ENCODE peak calls at places on chromosomes 13 and 19, in four cellular contexts. J is SK-N-SH, D is HCT116, T is K562. F is an unnamed sample. For H3K9me3, the result is how much of the 10 kb centered on the place peaks cover.

GRCh38 chr19:18538115-18538514 is 5.3 kb downstream of the FKBP8 start:
- DNase-seq in J (no peak), D (no peak), T (peak), F (no peak)

GRCh38 chr19:39568604-39569003 is 28.6 kb upstream of the EID2 start:
- DNase-seq in J (no peak), D (no peak), T (no peak), F (no peak)

GRCh38 chr19:13843104-13843921 is 33.6 kb upstream of the NANOS3 start:
- DNase-seq in J (peak), D (no peak), T (no peak), F (no peak)

GRCh38 chr19:55681131-55682087 is 6.4 kb downstream of the EPN1 start:
- DNase-seq in J (no peak), D (no peak), T (no peak), F (no peak)

GRCh38 chr19:8028951-8029491 is 23.5 kb upstream of the CCL25 start:
- DNase-seq in J (no peak), D (no peak), T (peak), F (peak)

GRCh38 chr13:97256343-97256783 is 34.2 kb downstream of the MBNL2 start:
- DNase-seq in J (no peak), D (peak), T (peak), F (no peak)

GRCh38 chr13:93235258-93236015 is 8.8 kb downstream of the GPC6 start:
- DNase-seq in J (no peak), D (no peak), T (no peak), F (no peak)

GRCh38 chr13:34414616-34415015 is 527.5 kb upstream of the NBEA start:
- DNase-seq in J (no peak), D (no peak), T (no peak), F (no peak)

GRCh38 chr13:40786568-40786996 is 2.8 kb upstream of the SLC25A15 start:
- DNase-seq in J (no peak), D (no peak), T (no peak), F (no peak)

GRCh38 chr13:86792153-86792651 is 879.0 kb upstream of the SLITRK5 start:
- DNase-seq in J (peak), D (no peak), T (no peak), F (no peak)

GRCh38 chr13:103282571-103283450 is 216.6 kb upstream of the SLC10A2 start:
- DNase-seq in J (no peak), D (no peak), T (no peak), F (no peak)

GRCh38 chr13:76798037-76798436 is 88.2 kb downstream of the KCTD12 start:
- DNase-seq in J (no peak), D (no peak), T (no peak), F (no peak)

GRCh38 chr19:6564393-6564792 is 26.6 kb downstream of the CD70 start:
- DNase-seq in J (no peak), D (no peak), T (peak), F (no peak)

GRCh38 chr13:46571189-46571901 is 18.4 kb downstream of the LRCH1 start:
- DNase-seq in J (no peak), D (no peak), T (no peak), F (no peak)

GRCh38 chr19:55229789-55230182 is 1.2 kb upstream of the TMEM86B start:
- DNase-seq in J (no peak), D (no peak), T (no peak), F (no peak)

GRCh38 chr13:113938246-113938645 is 35.6 kb downstream of the C13orf46 start:
- DNase-seq in J (peak), D (no peak), T (no peak), F (no peak)

GRCh38 chr19:18657590-18658365 is 20.9 kb downstream of the KLHL26 start:
- DNase-seq in J (peak), D (no peak), T (peak), F (no peak)

GRCh38 chr19:48415395-48415794 is 21.9 kb downstream of the GRIN2D start:
- DNase-seq in J (peak), D (peak), T (peak), F (peak)

GRCh38 chr13:55577847-55578210 is 1562.9 kb upstream of the PRR20A start:
- DNase-seq in J (no peak), D (no peak), T (no peak), F (no peak)

GRCh38 chr19:17020380-17020779 is 6.2 kb downstream of the CPAMD8 start:
- DNase-seq in J (no peak), D (no peak), T (no peak), F (no peak)

GRCh38 chr19:6216996-6217751 is 62.6 kb downstream of the MLLT1 start:
- DNase-seq in J (peak), D (no peak), T (peak), F (peak)

GRCh38 chr13:47111499-47111898 is 214.6 kb upstream of the HTR2A start:
- DNase-seq in J (no peak), D (no peak), T (no peak), F (no peak)

GRCh38 chr19:41364546-41365391 is 820 bp upstream of the B9D2 start:
- DNase-seq in J (peak), D (no peak), T (no peak), F (no peak)

GRCh38 chr19:27971869-27972268 is 1241.1 kb downstream of the UQCRFS1 start:
- DNase-seq in J (no peak), D (no peak), T (no peak), F (no peak)

GRCh38 chr19:17023805-17024204 is 2.8 kb downstream of the CPAMD8 start:
- DNase-seq in J (no peak), D (no peak), T (no peak), F (no peak)

GRCh38 chr13:46586766-46587509 is 34.0 kb downstream of the LRCH1 start:
- DNase-seq in J (no peak), D (no peak), T (no peak), F (no peak)

GRCh38 chr19:15244106-15244803 is 12.0 kb upstream of the EPHX3 start:
- DNase-seq in J (no peak), D (no peak), T (no peak), F (no peak)

GRCh38 chr13:26050568-26051230 is 1.1 kb downstream of the SHISA2 start:
- DNase-seq in J (peak), D (no peak), T (no peak), F (no peak)

GRCh38 chr13:21344662-21345176 is 114.4 kb downstream of the ZDHHC20 start:
- DNase-seq in J (no peak), D (no peak), T (no peak), F (no peak)

GRCh38 chr13:77544365-77544764 is 8.9 kb downstream of the SCEL start:
- DNase-seq in J (peak), D (no peak), T (no peak), F (no peak)

GRCh38 chr19:58406818-58407657 is 1.4 kb upstream of the ZNF584 start:
- DNase-seq in J (no peak), D (no peak), T (no peak), F (no peak)

GRCh38 chr13:114261328-114261965 is 20.0 kb upstream of the UPF3A start:
- DNase-seq in J (no peak), D (no peak), T (no peak), F (no peak)

GRCh38 chr13:110113284-110113764 is 193.6 kb downstream of the COL4A1 start:
- DNase-seq in J (no peak), D (no peak), T (no peak), F (no peak)

GRCh38 chr13:88979465-88980180 is 1308.5 kb downstream of the SLITRK5 start:
- DNase-seq in J (peak), D (no peak), T (no peak), F (no peak)

GRCh38 chr19:5547881-5548280 is 19.9 kb downstream of the TINCR start:
- DNase-seq in J (peak), D (no peak), T (peak), F (peak)

GRCh38 chr13:26679945-26680516 is 80.6 kb downstream of the GPR12 start:
- DNase-seq in J (no peak), D (no peak), T (no peak), F (no peak)

GRCh38 chr19:50559636-50560035 is 8.6 kb downstream of the LRRC4B start:
- DNase-seq in J (no peak), D (no peak), T (no peak), F (no peak)

GRCh38 chr19:35184884-35185283 is 30.3 kb downstream of the FXYD5 start:
- DNase-seq in J (no peak), D (no peak), T (no peak), F (no peak)

GRCh38 chr13:43830481-43830873 is 43.7 kb upstream of the ENOX1 start:
- DNase-seq in J (no peak), D (no peak), T (no peak), F (no peak)

GRCh38 chr13:32594339-32594738 is 8.1 kb downstream of the PDS5B start:
- DNase-seq in J (no peak), D (no peak), T (no peak), F (no peak)
- H3K9me3 ChIP-seq in J (under half), D (under half), T (under half), F (under half)

DNA sequence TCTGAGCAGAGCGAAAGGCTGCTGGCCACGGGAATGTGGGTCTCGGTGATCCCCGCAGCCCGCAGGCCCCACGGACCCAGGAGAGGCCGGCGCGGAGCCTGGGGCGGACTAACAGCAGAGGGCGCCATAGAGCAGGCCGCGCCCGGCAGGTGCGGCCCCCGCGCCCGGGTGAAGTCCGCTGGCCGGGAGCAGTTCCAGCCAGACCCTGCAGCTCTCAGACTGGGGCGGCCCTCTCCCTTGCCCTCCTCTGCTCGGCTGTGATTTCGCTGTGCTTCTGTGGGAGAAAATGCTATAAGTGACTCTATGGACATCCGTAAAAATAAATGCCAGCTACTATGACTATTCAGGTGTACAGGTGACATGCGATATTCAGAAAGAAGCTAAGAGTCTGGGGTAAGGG is 37.7 kb downstream of the GSX1 start:
- DNase-seq in J (peak), D (peak), T (peak), F (no peak)
- TF ChIP-seq YY1 in J (no peak), D (no peak), T (no peak), F (no peak)

GRCh38 chr19:1777149-1777548 is 23.8 kb downstream of the ONECUT3 start:
- DNase-seq in J (no peak), D (no peak), T (no peak), F (no peak)

GRCh38 chr19:1779604-1779973 is 26.3 kb downstream of the ONECUT3 start:
- DNase-seq in J (no peak), D (no peak), T (no peak), F (no peak)

GRCh38 chr19:1775951-1776605 is 22.8 kb downstream of the ONECUT3 start:
- DNase-seq in J (peak), D (no peak), T (no peak), F (no peak)

GRCh38 chr19:1774999-1775772 is 21.9 kb downstream of the ONECUT3 start:
- DNase-seq in J (peak), D (no peak), T (peak), F (no peak)

DNA sequence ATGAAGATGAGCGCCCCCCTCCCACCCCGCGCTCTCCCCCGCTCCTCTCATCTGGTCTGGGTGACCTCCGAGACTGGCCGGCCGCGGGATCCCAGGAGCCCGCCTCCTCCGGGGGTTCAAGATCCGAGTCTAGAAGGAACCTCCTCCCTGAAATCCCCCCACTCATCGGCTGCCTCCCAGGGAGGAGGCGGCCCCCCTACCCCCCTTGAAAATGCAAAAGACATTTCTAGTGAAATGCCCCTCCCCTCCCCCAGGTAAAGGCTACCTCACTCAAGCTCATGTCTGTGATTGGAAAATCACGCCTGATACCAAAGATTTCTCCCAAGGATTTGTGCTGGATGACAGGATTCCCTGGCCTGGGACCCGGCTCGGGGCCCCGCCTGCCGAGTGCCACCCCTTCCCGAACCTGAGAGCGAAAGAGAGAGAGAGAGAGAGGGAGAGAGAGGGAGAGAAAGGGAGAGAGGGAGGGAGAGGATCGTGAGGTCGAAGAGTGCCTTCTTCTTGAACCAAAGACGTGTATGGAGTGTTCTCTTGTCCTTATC is 23.4 kb downstream of the ONECUT3 start:
- DNase-seq in J (no peak), D (no peak), T (no peak), F (no peak)
- H3K4me3 ChIP-seq in J (no peak), D (no peak), T (no peak), F (no peak)

DNA sequence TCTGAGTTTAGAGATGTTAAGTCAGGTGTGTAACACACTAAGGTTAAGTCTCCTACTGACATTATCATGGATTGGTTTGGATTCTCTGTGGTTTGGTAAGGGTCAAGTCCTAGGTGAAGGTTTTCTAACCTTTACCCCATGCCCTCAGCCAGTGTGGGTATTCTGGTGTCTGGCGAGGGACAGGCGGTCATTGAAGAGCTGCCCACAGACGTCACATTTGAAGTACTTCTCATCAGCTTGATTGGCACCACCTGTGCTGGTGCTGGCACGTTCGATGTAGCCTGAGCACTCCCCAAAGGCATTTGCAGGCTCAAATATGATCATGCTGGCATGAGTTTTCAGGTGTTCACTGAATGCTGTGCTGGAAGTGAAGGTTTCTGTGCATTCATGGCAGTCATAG is 27.0 kb downstream of the PEG3 start:
- DNase-seq in J (no peak), D (no peak), T (no peak), F (no peak)
- H3K9me3 ChIP-seq in J (under half), D (under half), T (under half), F (under half)

DNA sequence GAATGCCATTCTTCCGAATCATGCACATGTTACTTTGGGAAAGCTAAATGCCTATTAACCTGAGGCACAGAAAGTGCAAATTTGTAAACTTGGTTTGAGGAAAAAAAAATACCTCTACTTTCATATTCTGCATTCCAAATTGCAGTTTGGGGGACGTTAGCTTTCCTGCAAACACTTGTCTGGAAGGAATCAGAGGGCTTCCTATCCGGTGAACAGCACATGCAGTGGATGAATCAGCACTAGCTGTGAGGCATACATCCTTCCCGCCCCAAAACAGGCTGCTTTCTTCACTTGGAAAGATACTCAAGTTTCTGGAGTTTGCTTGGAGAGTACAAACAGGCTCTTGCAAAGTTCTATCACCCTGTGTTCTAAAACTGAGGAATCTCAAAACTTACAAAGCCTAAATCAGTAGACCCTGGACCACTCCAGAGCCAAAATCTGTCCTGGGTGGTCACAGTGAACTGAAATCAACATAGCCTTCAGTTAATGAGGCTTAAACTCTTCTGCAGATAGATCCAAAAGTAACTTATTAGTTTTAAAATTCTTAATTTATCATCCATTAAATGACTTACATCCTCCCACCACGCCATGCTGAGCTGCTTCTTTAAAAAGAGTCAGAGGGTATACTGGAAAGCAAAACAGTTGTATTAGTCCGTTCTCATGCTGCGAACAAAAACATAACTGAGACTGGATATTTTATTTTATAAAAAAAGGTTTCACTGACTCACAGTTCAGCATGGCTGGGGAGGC is 802.3 kb upstream of the ARGLU1 start:
- DNase-seq in J (no peak), D (no peak), T (no peak), F (no peak)
- TF ChIP-seq YY1 in J (no peak), D (no peak), T (no peak), F (no peak)

GRCh38 chr19:54011507-54012211 is 20.2 kb downstream of the CACNG6 start:
- DNase-seq in J (no peak), D (no peak), T (no peak), F (no peak)
- H3K4me3 ChIP-seq in J (no peak), D (no peak), T (no peak), F (no peak)

DNA sequence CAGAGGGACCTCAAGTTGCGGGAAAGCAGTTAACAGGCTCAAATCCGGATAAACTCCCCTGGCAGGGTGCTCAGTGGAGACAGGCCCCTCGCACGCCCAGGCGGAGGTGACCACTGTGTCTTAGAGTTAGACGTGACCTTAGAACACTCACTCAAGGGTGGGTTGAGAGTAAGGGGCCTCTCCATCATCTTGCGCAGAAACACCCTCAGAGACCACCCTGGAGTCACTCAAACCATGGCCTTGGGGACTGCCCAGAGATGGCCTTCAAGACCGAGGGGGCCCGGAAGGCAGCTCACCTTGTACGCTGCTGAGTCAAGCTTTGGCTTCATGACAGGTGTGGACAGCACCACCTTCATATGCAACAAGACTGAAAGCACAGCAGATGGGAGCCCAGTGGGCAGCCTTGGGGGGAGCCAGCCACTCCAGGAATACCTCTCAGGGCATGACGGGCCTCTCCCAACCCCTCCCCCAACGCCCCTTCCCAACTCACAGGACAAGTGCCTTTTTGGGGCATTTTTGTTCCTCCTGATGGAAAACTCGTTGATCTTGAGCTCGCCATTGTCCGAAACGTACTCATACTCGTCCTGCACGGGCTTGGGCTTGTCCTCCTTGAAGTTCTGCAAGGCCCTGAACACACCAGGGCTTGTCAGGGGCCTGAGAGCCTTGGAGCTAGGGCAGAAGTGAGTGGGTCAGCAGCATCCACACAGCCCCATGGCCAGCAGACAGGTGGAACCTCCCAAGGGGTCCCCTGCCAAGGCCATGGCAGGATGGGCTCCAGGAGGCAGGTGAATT is 229.2 kb downstream of the TUBA3C start:
- DNase-seq in J (no peak), D (no peak), T (no peak), F (no peak)
- H3K9me3 ChIP-seq in J (under half), D (under half), T (under half), F (under half)

GRCh38 chr13:80513196-80513595 is 172.3 kb upstream of the SPRY2 start:
- DNase-seq in J (no peak), D (no peak), T (no peak), F (no peak)
- TF ChIP-seq YY1 in J (no peak), D (no peak), T (no peak), F (no peak)